ENCODE peak calls at places on chromosomes 12 and 14, in nine cellular contexts. K, M, G, Y, H, W, Q, O and S are unnamed samples.

GRCh38 chr14:50260511-50260910 is 29.1 kb upstream of the SOS2 start:
- DNase-seq in O (no peak), Q (no peak), M (peak; percentile 30), K (peak; percentile 58), W (no peak), Y (no peak), G (no peak), H (no peak), S (no peak)

GRCh38 chr12:33628087-33628486 is 188.5 kb upstream of the SYT10 start:
- DNase-seq in K (no peak), W (no peak), H (no peak), G (no peak), O (no peak), Y (no peak), Q (no peak), M (no peak), S (no peak)

GRCh38 chr12:55955800-55956508 is 9.9 kb downstream of the PMEL start:
- DNase-seq in W (peak; percentile 91), O (peak; percentile 81), G (no peak), M (peak; percentile 76), H (no peak), K (peak; percentile 45), Q (no peak), Y (no peak), S (no peak)

GRCh38 chr12:85130631-85131030 is 94.5 kb downstream of the LRRIQ1 start:
- DNase-seq in Y (no peak), Q (no peak), M (peak; percentile 13), K (no peak), W (no peak), G (no peak), O (no peak), H (no peak), S (no peak)

GRCh38 chr14:98904677-98905076 is 367.3 kb downstream of the BCL11B start:
- DNase-seq in Y (no peak), O (no peak), G (no peak), K (no peak), Q (no peak), H (no peak), W (no peak), M (no peak), S (no peak)

GRCh38 chr14:71203306-71203705 is 296.0 kb downstream of the PCNX1 start:
- DNase-seq in O (no peak), W (no peak), M (peak; percentile 67), G (no peak), Q (no peak), Y (no peak), K (no peak), H (no peak), S (no peak)

GRCh38 chr12:21717756-21718155 is 56.8 kb downstream of the KCNJ8 start:
- DNase-seq in Y (no peak), H (no peak), O (no peak), Q (no peak), K (no peak), G (no peak), W (no peak), M (no peak), S (no peak)

GRCh38 chr12:106205208-106206069 is 42.4 kb downstream of the CKAP4 start:
- DNase-seq in M (no peak), Y (no peak), G (peak; percentile 16), Q (no peak), H (no peak), W (no peak), O (no peak), K (no peak), S (no peak)

GRCh38 chr12:54352022-54352531 is 12.2 kb downstream of the GPR84 start:
- DNase-seq in K (no peak), W (no peak), Y (no peak), O (peak; percentile 70), Q (peak; percentile 46), M (peak; percentile 88), G (no peak), H (no peak), S (peak; percentile 73)

GRCh38 chr12:1993871-1994371 is 10.3 kb downstream of the DCP1B start:
- DNase-seq in H (no peak), Y (no peak), M (peak; percentile 87), O (no peak), G (no peak), K (no peak), W (no peak), Q (no peak), S (no peak)

GRCh38 chr12:42924482-42924881 is 334.9 kb upstream of the PRICKLE1 start:
- DNase-seq in W (no peak), Q (no peak), H (no peak), O (no peak), G (no peak), Y (no peak), M (no peak), K (no peak), S (no peak)

GRCh38 chr12:49358548-49359141 is 8.6 kb upstream of the SPATS2 start:
- DNase-seq in O (peak; percentile 73), Y (no peak), K (peak; percentile 86), M (peak; percentile 42), G (peak; percentile 67), Q (peak; percentile 21), H (no peak), W (peak; percentile 77), S (no peak)

GRCh38 chr12:5395443-5396401 is 36.2 kb upstream of the NTF3 start:
- DNase-seq in W (no peak), O (no peak), G (no peak), H (no peak), K (no peak), Y (no peak), Q (no peak), M (no peak), S (no peak)

GRCh38 chr12:101455685-101456084 is 19.5 kb upstream of the SPIC start:
- DNase-seq in W (no peak), M (no peak), K (no peak), Q (no peak), H (no peak), G (no peak), O (no peak), Y (no peak), S (no peak)

GRCh38 chr12:62963642-62964041 is 28.7 kb upstream of the PPM1H start:
- DNase-seq in Q (no peak), K (no peak), H (no peak), O (no peak), Y (no peak), M (no peak), G (no peak), W (no peak), S (no peak)

GRCh38 chr12:116028619-116029018 is 248.9 kb downstream of the MED13L start:
- DNase-seq in O (no peak), K (no peak), Q (no peak), G (no peak), M (no peak), W (no peak), Y (no peak), H (no peak), S (no peak)

GRCh38 chr14:57837267-57837666 is 28.6 kb downstream of the SLC35F4 start:
- DNase-seq in O (no peak), Y (no peak), M (no peak), W (no peak), H (no peak), K (no peak), G (no peak), Q (no peak), S (no peak)

GRCh38 chr14:81366259-81366658 is 33.9 kb downstream of the STON2 start:
- DNase-seq in Q (no peak), H (no peak), G (no peak), M (peak; percentile 8), Y (no peak), O (no peak), K (no peak), W (no peak), S (no peak)

GRCh38 chr12:104182144-104182543 is 33.4 kb upstream of the TXNRD1 start:
- DNase-seq in O (no peak), K (no peak), Q (no peak), M (peak; percentile 97), Y (no peak), H (no peak), G (no peak), W (no peak), S (no peak)

GRCh38 chr12:116556964-116557706 is 2.0 kb upstream of the MAP1LC3B2 start:
- DNase-seq in Y (no peak), M (peak; percentile 76), H (no peak), Q (no peak), O (no peak), G (no peak), K (no peak), W (no peak), S (no peak)

GRCh38 chr12:51938744-51939143 is 12.8 kb upstream of the ACVR1B start:
- DNase-seq in Y (no peak), Q (no peak), K (no peak), O (no peak), G (no peak), H (no peak), W (no peak), M (no peak), S (no peak)

GRCh38 chr12:51592034-51592705 is 1.1 kb downstream of the SCN8A start:
- DNase-seq in H (no peak), Q (no peak), K (no peak), W (no peak), G (no peak), Y (no peak), M (peak; percentile 87), O (no peak), S (no peak)

GRCh38 chr12:52319097-52319496 is 2.1 kb downstream of the KRT83 start:
- DNase-seq in W (no peak), O (peak; percentile 51), H (no peak), G (no peak), Y (no peak), Q (no peak), K (peak; percentile 14), M (no peak), S (no peak)

GRCh38 chr12:1872448-1872847 is 46.0 kb downstream of the CACNA2D4 start:
- DNase-seq in G (no peak), O (no peak), M (no peak), K (no peak), H (no peak), Y (peak; percentile 34), Q (no peak), W (peak; percentile 22), S (no peak)

GRCh38 chr14:105150368-105151111 is 18.0 kb downstream of the JAG2 start:
- DNase-seq in M (no peak), O (no peak), G (no peak), Q (no peak), K (no peak), H (no peak), Y (no peak), W (no peak), S (no peak)

GRCh38 chr12:25979563-25979962 is 21.1 kb downstream of the RASSF8 start:
- DNase-seq in M (peak; percentile 61), W (no peak), Y (no peak), Q (no peak), K (no peak), H (no peak), O (no peak), G (no peak), S (no peak)

GRCh38 chr14:24481622-24482324 is 26.3 kb downstream of the CMA1 start:
- DNase-seq in K (peak; percentile 32), G (peak; percentile 19), Q (no peak), Y (peak; percentile 54), H (peak; percentile 17), W (peak; percentile 87), M (no peak), O (peak; percentile 76), S (no peak)

GRCh38 chr14:97401714-97402113 is 604.5 kb downstream of the VRK1 start:
- DNase-seq in Q (no peak), M (no peak), W (no peak), O (no peak), K (no peak), H (no peak), G (no peak), Y (no peak), S (no peak)

GRCh38 chr14:105879503-105879866 is 353.1 kb downstream of the TMEM121 start:
- DNase-seq in Y (peak; percentile 27), K (no peak), O (peak; percentile 54), Q (no peak), G (no peak), H (no peak), M (no peak), W (peak; percentile 14), S (no peak)

GRCh38 chr12:121549075-121549474 is 31.7 kb downstream of the KDM2B start:
- DNase-seq in H (no peak), Y (no peak), W (no peak), G (no peak), Q (no peak), O (no peak), M (no peak), K (no peak), S (no peak)

GRCh38 chr14:58193542-58193941 is 6.4 kb upstream of the ACTR10 start:
- DNase-seq in O (no peak), Q (no peak), W (no peak), H (no peak), M (no peak), Y (no peak), K (no peak), G (no peak), S (no peak)